ENCODE peak calls at places on chromosomes 3 and 15, in ten cellular contexts. P, Q, W, S, A, C, K, Y, J and F are unnamed samples.

GRCh38 chr15:68550498-68551295 is 28.1 kb upstream of the CORO2B start:
- DNase-seq in J (peak), W (peak), Y (no peak), K (peak), Q (peak), C (peak), A (peak), P (peak), S (peak), F (peak)

GRCh38 chr3:131975047-131975446 is 59.8 kb downstream of the CPNE4 start:
- DNase-seq in C (no peak), S (no peak), Q (no peak), P (no peak), W (no peak), K (no peak), Y (no peak), A (no peak), J (no peak), F (no peak)

GRCh38 chr3:130470132-130470531 is 46.8 kb upstream of the COL6A6 start:
- DNase-seq in P (no peak), S (no peak), A (no peak), Q (no peak), J (no peak), C (no peak), K (no peak), Y (no peak), W (no peak), F (no peak)

GRCh38 chr3:40191850-40192448 is 117.6 kb upstream of the EIF1B start:
- DNase-seq in C (peak), Q (peak), K (peak), W (peak), J (peak), S (no peak), A (peak), Y (no peak), P (peak), F (peak)

GRCh38 chr3:47418167-47419082 is 37.6 kb downstream of the PTPN23 start:
- DNase-seq in Q (no peak), A (no peak), P (no peak), K (no peak), C (no peak), Y (no peak), J (no peak), S (no peak), W (no peak), F (no peak)

GRCh38 chr15:99651023-99651807 is 82.0 kb downstream of the LYSMD4 start:
- DNase-seq in C (peak), P (peak), A (no peak), W (no peak), Y (no peak), J (no peak), K (no peak), S (no peak), Q (no peak), F (no peak)

GRCh38 chr15:50137330-50137761 is 18.3 kb upstream of the ATP8B4 start:
- DNase-seq in C (no peak), Q (no peak), W (no peak), J (peak), A (no peak), Y (no peak), P (peak), S (no peak), K (no peak), F (no peak)

GRCh38 chr3:192879346-192880031 is 38.2 kb downstream of the MB21D2 start:
- DNase-seq in A (no peak), J (peak), S (no peak), P (peak), W (peak), Y (no peak), C (peak), Q (no peak), K (no peak), F (no peak)

GRCh38 chr3:45948409-45948808 is 5.1 kb downstream of the CXCR6 start:
- DNase-seq in S (no peak), Y (no peak), P (peak), J (no peak), A (no peak), K (no peak), W (no peak), C (no peak), Q (no peak), F (no peak)

GRCh38 chr3:123481071-123481470 is 32.2 kb upstream of the ADCY5 start:
- DNase-seq in S (no peak), Y (no peak), C (no peak), Q (no peak), W (no peak), A (no peak), J (no peak), K (no peak), P (no peak), F (no peak)

GRCh38 chr3:113461488-113461887 is 20.2 kb upstream of the CFAP44 start:
- DNase-seq in A (no peak), K (no peak), J (no peak), C (no peak), S (no peak), Q (no peak), P (no peak), Y (no peak), W (no peak), F (no peak)

GRCh38 chr15:81792646-81793045 is 253.2 kb downstream of the MEX3B start:
- DNase-seq in W (no peak), S (no peak), J (no peak), C (no peak), P (no peak), Q (no peak), Y (no peak), A (no peak), K (no peak), F (no peak)

GRCh38 chr3:36295206-36295760 is 85.0 kb upstream of the STAC start:
- DNase-seq in P (peak), W (no peak), C (peak), J (no peak), Q (no peak), K (no peak), Y (no peak), A (no peak), S (no peak), F (no peak)

GRCh38 chr3:97990624-97991277 is 18.5 kb upstream of the RIOX2 start:
- DNase-seq in W (no peak), K (no peak), Q (no peak), C (no peak), Y (no peak), J (no peak), S (no peak), P (no peak), A (no peak), F (no peak)

GRCh38 chr3:111881480-111881879 is 22.4 kb downstream of the PHLDB2 start:
- DNase-seq in S (no peak), W (no peak), A (no peak), Y (no peak), P (no peak), C (no peak), Q (no peak), K (no peak), J (no peak), F (no peak)

GRCh38 chr3:160205606-160206005 is 19.6 kb upstream of the C3orf80 start:
- DNase-seq in S (no peak), A (no peak), K (no peak), C (no peak), Q (no peak), J (no peak), W (no peak), P (peak), Y (no peak), F (no peak)

GRCh38 chr3:61682671-61683408 is 121.5 kb downstream of the PTPRG start:
- DNase-seq in Y (peak), K (no peak), C (no peak), Q (no peak), S (no peak), A (no peak), J (no peak), P (no peak), W (no peak), F (no peak)

GRCh38 chr3:113423699-113424098 is 17.6 kb downstream of the CFAP44 start:
- DNase-seq in J (no peak), S (no peak), K (no peak), A (no peak), W (no peak), P (no peak), Y (peak), C (no peak), Q (no peak), F (no peak)

GRCh38 chr3:194312743-194313281 is 38.3 kb downstream of the CPN2 start:
- DNase-seq in W (no peak), S (peak), Y (no peak), J (no peak), A (no peak), C (no peak), K (no peak), P (peak), Q (no peak), F (peak)

GRCh38 chr3:150751781-150752263 is 11.1 kb downstream of the SIAH2 start:
- DNase-seq in W (no peak), J (no peak), C (no peak), Q (no peak), K (no peak), S (peak), P (no peak), Y (no peak), A (no peak), F (no peak)